ENCODE peak calls at places on chromosomes 3 and 15, in six cellular contexts. Q is OCI-M1, L is Calu3, E is astrocyte, D is Caki2, B is NCI-H774. Z is an unnamed sample.

GRCh38 chr15:64622410-64623260 is 152.8 kb downstream of the RBPMS2 start:
- DNase-seq in Q (no peak), L (no peak), E (no peak), D (no peak), B (no peak), Z (no peak)

GRCh38 chr15:72585659-72586058 is 68.8 kb upstream of the GOLGA6B start:
- DNase-seq in Q (peak), L (no peak), E (peak), D (no peak), B (no peak), Z (peak)

GRCh38 chr3:168532135-168532534 is 436.4 kb upstream of the GOLIM4 start:
- DNase-seq in Q (no peak), L (no peak), E (no peak), D (no peak), B (no peak), Z (no peak)

GRCh38 chr15:68427961-68428360 is 4.0 kb downstream of the ITGA11 start:
- DNase-seq in Q (no peak), L (no peak), E (no peak), D (no peak), B (no peak), Z (no peak)

GRCh38 chr3:5304789-5305680 is 117.5 kb downstream of the EDEM1 start:
- DNase-seq in Q (peak), L (peak), E (no peak), D (peak), B (peak), Z (peak)

GRCh38 chr3:37912052-37912733 is 50.5 kb downstream of the CTDSPL start:
- DNase-seq in Q (no peak), L (no peak), E (no peak), D (no peak), B (no peak), Z (no peak)

GRCh38 chr15:78726870-78727551 is 84.3 kb downstream of the ADAMTS7 start:
- DNase-seq in Q (peak), L (peak), E (no peak), D (peak), B (no peak), Z (no peak)

GRCh38 chr3:153078826-153079225 is 83.2 kb upstream of the RAP2B start:
- DNase-seq in Q (no peak), L (no peak), E (no peak), D (no peak), B (no peak), Z (no peak)

GRCh38 chr15:55403531-55403930 is 4.6 kb downstream of the CCPG1 start:
- DNase-seq in Q (peak), L (no peak), E (peak), D (peak), B (no peak), Z (peak)

GRCh38 chr3:181921220-181921619 is 209.5 kb downstream of the SOX2 start:
- DNase-seq in Q (no peak), L (no peak), E (no peak), D (no peak), B (no peak), Z (no peak)

GRCh38 chr3:158360756-158361448 is 210.1 kb upstream of the MLF1 start:
- DNase-seq in Q (no peak), L (no peak), E (no peak), D (no peak), B (no peak), Z (no peak)

GRCh38 chr15:75720787-75721461 is 8.3 kb upstream of the CSPG4 start:
- DNase-seq in Q (peak), L (peak), E (peak), D (peak), B (peak), Z (no peak)